ENCODE peak calls at places on chromosomes 12 and 14, in eight cellular contexts. One of them, this sample, is unnamed.

GRCh38 chr12:123118397-123118945 is 32.4 kb downstream of the PITPNM2 start:
- DNase-seq in endodermal cell: no peak
- DNase-seq in CD8-positive, alpha-beta memory T cell: no peak
- DNase-seq in naive thymus-derived CD4-positive, alpha-beta T cell: no peak
- DNase-seq in HTR-8/SVneo: no peak
- DNase-seq in A549: no peak
- DNase-seq in stimulated activated CD8-positive, alpha-beta memory T cell treated with anti-CD3 and anti-CD28 coated beads, Interleukin-12 subunit alpha, Interleukin-12 subunit beta, amount 100 ng/mL, for 4 hours: no peak
- DNase-seq in NCI-H345: no peak
- DNase-seq in this sample: no peak

GRCh38 chr12:56862264-56862663 is 71.9 kb downstream of the SDR9C7 start:
- DNase-seq in endodermal cell: no peak
- DNase-seq in CD8-positive, alpha-beta memory T cell: no peak
- DNase-seq in naive thymus-derived CD4-positive, alpha-beta T cell: no peak
- DNase-seq in HTR-8/SVneo: no peak
- DNase-seq in A549: no peak
- DNase-seq in stimulated activated CD8-positive, alpha-beta memory T cell treated with anti-CD3 and anti-CD28 coated beads, Interleukin-12 subunit alpha, Interleukin-12 subunit beta, amount 100 ng/mL, for 4 hours: no peak
- DNase-seq in NCI-H345: no peak
- DNase-seq in this sample: no peak

GRCh38 chr14:30521899-30522736 is 36.8 kb upstream of the G2E3 start:
- DNase-seq in endodermal cell: no peak
- DNase-seq in CD8-positive, alpha-beta memory T cell: peak
- DNase-seq in naive thymus-derived CD4-positive, alpha-beta T cell: peak
- DNase-seq in HTR-8/SVneo: peak
- DNase-seq in A549: peak
- DNase-seq in stimulated activated CD8-positive, alpha-beta memory T cell treated with anti-CD3 and anti-CD28 coated beads, Interleukin-12 subunit alpha, Interleukin-12 subunit beta, amount 100 ng/mL, for 4 hours: no peak
- DNase-seq in NCI-H345: peak
- DNase-seq in this sample: peak

GRCh38 chr14:102819176-102819628 is 42.0 kb downstream of the TRAF3 start:
- DNase-seq in endodermal cell: no peak
- DNase-seq in CD8-positive, alpha-beta memory T cell: no peak
- DNase-seq in naive thymus-derived CD4-positive, alpha-beta T cell: no peak
- DNase-seq in HTR-8/SVneo: no peak
- DNase-seq in A549: no peak
- DNase-seq in stimulated activated CD8-positive, alpha-beta memory T cell treated with anti-CD3 and anti-CD28 coated beads, Interleukin-12 subunit alpha, Interleukin-12 subunit beta, amount 100 ng/mL, for 4 hours: peak
- DNase-seq in NCI-H345: peak
- DNase-seq in this sample: no peak

GRCh38 chr12:45130881-45131281 is 80.0 kb upstream of the DBX2 start:
- DNase-seq in endodermal cell: peak
- DNase-seq in CD8-positive, alpha-beta memory T cell: no peak
- DNase-seq in naive thymus-derived CD4-positive, alpha-beta T cell: peak
- DNase-seq in HTR-8/SVneo: peak
- DNase-seq in A549: peak
- DNase-seq in stimulated activated CD8-positive, alpha-beta memory T cell treated with anti-CD3 and anti-CD28 coated beads, Interleukin-12 subunit alpha, Interleukin-12 subunit beta, amount 100 ng/mL, for 4 hours: no peak
- DNase-seq in NCI-H345: peak
- DNase-seq in this sample: peak

GRCh38 chr14:33938131-33938949 is 12.5 kb downstream of the EGLN3 start:
- DNase-seq in endodermal cell: peak
- DNase-seq in CD8-positive, alpha-beta memory T cell: no peak
- DNase-seq in naive thymus-derived CD4-positive, alpha-beta T cell: no peak
- DNase-seq in HTR-8/SVneo: no peak
- DNase-seq in A549: peak
- DNase-seq in stimulated activated CD8-positive, alpha-beta memory T cell treated with anti-CD3 and anti-CD28 coated beads, Interleukin-12 subunit alpha, Interleukin-12 subunit beta, amount 100 ng/mL, for 4 hours: no peak
- DNase-seq in NCI-H345: peak
- DNase-seq in this sample: peak

GRCh38 chr14:106268013-106268727 is 741.8 kb downstream of the TMEM121 start:
- DNase-seq in endodermal cell: no peak
- DNase-seq in CD8-positive, alpha-beta memory T cell: peak
- DNase-seq in naive thymus-derived CD4-positive, alpha-beta T cell: peak
- DNase-seq in HTR-8/SVneo: no peak
- DNase-seq in A549: no peak
- DNase-seq in stimulated activated CD8-positive, alpha-beta memory T cell treated with anti-CD3 and anti-CD28 coated beads, Interleukin-12 subunit alpha, Interleukin-12 subunit beta, amount 100 ng/mL, for 4 hours: peak
- DNase-seq in NCI-H345: no peak
- DNase-seq in this sample: no peak

GRCh38 chr12:124952801-124953200 is 36.1 kb downstream of the DHX37 start:
- DNase-seq in endodermal cell: no peak
- DNase-seq in CD8-positive, alpha-beta memory T cell: no peak
- DNase-seq in naive thymus-derived CD4-positive, alpha-beta T cell: no peak
- DNase-seq in HTR-8/SVneo: peak
- DNase-seq in A549: no peak
- DNase-seq in stimulated activated CD8-positive, alpha-beta memory T cell treated with anti-CD3 and anti-CD28 coated beads, Interleukin-12 subunit alpha, Interleukin-12 subunit beta, amount 100 ng/mL, for 4 hours: no peak
- DNase-seq in NCI-H345: no peak
- DNase-seq in this sample: no peak

GRCh38 chr12:128583453-128583852 is 240.3 kb downstream of the SLC15A4 start:
- DNase-seq in endodermal cell: peak
- DNase-seq in CD8-positive, alpha-beta memory T cell: no peak
- DNase-seq in naive thymus-derived CD4-positive, alpha-beta T cell: no peak
- DNase-seq in HTR-8/SVneo: no peak
- DNase-seq in A549: no peak
- DNase-seq in stimulated activated CD8-positive, alpha-beta memory T cell treated with anti-CD3 and anti-CD28 coated beads, Interleukin-12 subunit alpha, Interleukin-12 subunit beta, amount 100 ng/mL, for 4 hours: no peak
- DNase-seq in NCI-H345: no peak
- DNase-seq in this sample: no peak

GRCh38 chr14:94541234-94541975 is 19.8 kb upstream of the SERPINA4 start:
- DNase-seq in endodermal cell: no peak
- DNase-seq in CD8-positive, alpha-beta memory T cell: no peak
- DNase-seq in naive thymus-derived CD4-positive, alpha-beta T cell: no peak
- DNase-seq in HTR-8/SVneo: no peak
- DNase-seq in A549: no peak
- DNase-seq in stimulated activated CD8-positive, alpha-beta memory T cell treated with anti-CD3 and anti-CD28 coated beads, Interleukin-12 subunit alpha, Interleukin-12 subunit beta, amount 100 ng/mL, for 4 hours: no peak
- DNase-seq in NCI-H345: no peak
- DNase-seq in this sample: no peak

GRCh38 chr12:112971248-112971647 is 7.1 kb upstream of the OAS2 start:
- DNase-seq in endodermal cell: no peak
- DNase-seq in CD8-positive, alpha-beta memory T cell: no peak
- DNase-seq in naive thymus-derived CD4-positive, alpha-beta T cell: no peak
- DNase-seq in HTR-8/SVneo: no peak
- DNase-seq in A549: no peak
- DNase-seq in stimulated activated CD8-positive, alpha-beta memory T cell treated with anti-CD3 and anti-CD28 coated beads, Interleukin-12 subunit alpha, Interleukin-12 subunit beta, amount 100 ng/mL, for 4 hours: no peak
- DNase-seq in NCI-H345: no peak
- DNase-seq in this sample: no peak

GRCh38 chr14:105140581-105140980 is 28.0 kb downstream of the JAG2 start:
- DNase-seq in endodermal cell: peak
- DNase-seq in CD8-positive, alpha-beta memory T cell: no peak
- DNase-seq in naive thymus-derived CD4-positive, alpha-beta T cell: no peak
- DNase-seq in HTR-8/SVneo: no peak
- DNase-seq in A549: no peak
- DNase-seq in stimulated activated CD8-positive, alpha-beta memory T cell treated with anti-CD3 and anti-CD28 coated beads, Interleukin-12 subunit alpha, Interleukin-12 subunit beta, amount 100 ng/mL, for 4 hours: no peak
- DNase-seq in NCI-H345: no peak
- DNase-seq in this sample: no peak

GRCh38 chr14:77615231-77616132 is 955 bp downstream of the SPTLC2 start:
- DNase-seq in endodermal cell: no peak
- DNase-seq in CD8-positive, alpha-beta memory T cell: peak
- DNase-seq in naive thymus-derived CD4-positive, alpha-beta T cell: peak
- DNase-seq in HTR-8/SVneo: no peak
- DNase-seq in A549: no peak
- DNase-seq in stimulated activated CD8-positive, alpha-beta memory T cell treated with anti-CD3 and anti-CD28 coated beads, Interleukin-12 subunit alpha, Interleukin-12 subunit beta, amount 100 ng/mL, for 4 hours: no peak
- DNase-seq in NCI-H345: peak
- DNase-seq in this sample: no peak

GRCh38 chr14:92922883-92923743 is at the start of gene CHGA:
- DNase-seq in endodermal cell: peak
- DNase-seq in CD8-positive, alpha-beta memory T cell: peak
- DNase-seq in naive thymus-derived CD4-positive, alpha-beta T cell: peak
- DNase-seq in HTR-8/SVneo: peak
- DNase-seq in A549: peak
- DNase-seq in stimulated activated CD8-positive, alpha-beta memory T cell treated with anti-CD3 and anti-CD28 coated beads, Interleukin-12 subunit alpha, Interleukin-12 subunit beta, amount 100 ng/mL, for 4 hours: no peak
- DNase-seq in NCI-H345: peak
- DNase-seq in this sample: peak

GRCh38 chr12:21992823-21993222 is 51.6 kb upstream of the ABCC9 start:
- DNase-seq in endodermal cell: no peak
- DNase-seq in CD8-positive, alpha-beta memory T cell: no peak
- DNase-seq in naive thymus-derived CD4-positive, alpha-beta T cell: no peak
- DNase-seq in HTR-8/SVneo: no peak
- DNase-seq in A549: no peak
- DNase-seq in stimulated activated CD8-positive, alpha-beta memory T cell treated with anti-CD3 and anti-CD28 coated beads, Interleukin-12 subunit alpha, Interleukin-12 subunit beta, amount 100 ng/mL, for 4 hours: no peak
- DNase-seq in NCI-H345: no peak
- DNase-seq in this sample: no peak

GRCh38 chr12:110201995-110202394 is 77.8 kb downstream of the IFT81 start:
- DNase-seq in endodermal cell: no peak
- DNase-seq in CD8-positive, alpha-beta memory T cell: no peak
- DNase-seq in naive thymus-derived CD4-positive, alpha-beta T cell: no peak
- DNase-seq in HTR-8/SVneo: no peak
- DNase-seq in A549: no peak
- DNase-seq in stimulated activated CD8-positive, alpha-beta memory T cell treated with anti-CD3 and anti-CD28 coated beads, Interleukin-12 subunit alpha, Interleukin-12 subunit beta, amount 100 ng/mL, for 4 hours: no peak
- DNase-seq in NCI-H345: no peak
- DNase-seq in this sample: no peak

GRCh38 chr12:50062733-50063452 is 5.5 kb downstream of the ASIC1 start:
- DNase-seq in endodermal cell: no peak
- DNase-seq in CD8-positive, alpha-beta memory T cell: no peak
- DNase-seq in naive thymus-derived CD4-positive, alpha-beta T cell: no peak
- DNase-seq in HTR-8/SVneo: no peak
- DNase-seq in A549: no peak
- DNase-seq in stimulated activated CD8-positive, alpha-beta memory T cell treated with anti-CD3 and anti-CD28 coated beads, Interleukin-12 subunit alpha, Interleukin-12 subunit beta, amount 100 ng/mL, for 4 hours: no peak
- DNase-seq in NCI-H345: no peak
- DNase-seq in this sample: no peak

GRCh38 chr12:21828111-21828775 is 53.7 kb upstream of the KCNJ8 start:
- DNase-seq in endodermal cell: no peak
- DNase-seq in CD8-positive, alpha-beta memory T cell: no peak
- DNase-seq in naive thymus-derived CD4-positive, alpha-beta T cell: no peak
- DNase-seq in HTR-8/SVneo: no peak
- DNase-seq in A549: no peak
- DNase-seq in stimulated activated CD8-positive, alpha-beta memory T cell treated with anti-CD3 and anti-CD28 coated beads, Interleukin-12 subunit alpha, Interleukin-12 subunit beta, amount 100 ng/mL, for 4 hours: no peak
- DNase-seq in NCI-H345: no peak
- DNase-seq in this sample: no peak

GRCh38 chr14:90495357-90496276 is 98.8 kb downstream of the CALM1 start:
- DNase-seq in endodermal cell: peak
- DNase-seq in CD8-positive, alpha-beta memory T cell: peak
- DNase-seq in naive thymus-derived CD4-positive, alpha-beta T cell: peak
- DNase-seq in HTR-8/SVneo: peak
- DNase-seq in A549: peak
- DNase-seq in stimulated activated CD8-positive, alpha-beta memory T cell treated with anti-CD3 and anti-CD28 coated beads, Interleukin-12 subunit alpha, Interleukin-12 subunit beta, amount 100 ng/mL, for 4 hours: no peak
- DNase-seq in NCI-H345: peak
- DNase-seq in this sample: no peak

GRCh38 chr14:76977793-76978730 is 50.4 kb downstream of the IRF2BPL start:
- DNase-seq in endodermal cell: peak
- DNase-seq in CD8-positive, alpha-beta memory T cell: peak
- DNase-seq in naive thymus-derived CD4-positive, alpha-beta T cell: peak
- DNase-seq in HTR-8/SVneo: no peak
- DNase-seq in A549: no peak
- DNase-seq in stimulated activated CD8-positive, alpha-beta memory T cell treated with anti-CD3 and anti-CD28 coated beads, Interleukin-12 subunit alpha, Interleukin-12 subunit beta, amount 100 ng/mL, for 4 hours: peak
- DNase-seq in NCI-H345: no peak
- DNase-seq in this sample: no peak

GRCh38 chr12:9337656-9338055 is 129.5 kb upstream of the PZP start:
- DNase-seq in endodermal cell: no peak
- DNase-seq in CD8-positive, alpha-beta memory T cell: no peak
- DNase-seq in naive thymus-derived CD4-positive, alpha-beta T cell: no peak
- DNase-seq in HTR-8/SVneo: no peak
- DNase-seq in A549: no peak
- DNase-seq in stimulated activated CD8-positive, alpha-beta memory T cell treated with anti-CD3 and anti-CD28 coated beads, Interleukin-12 subunit alpha, Interleukin-12 subunit beta, amount 100 ng/mL, for 4 hours: no peak
- DNase-seq in NCI-H345: no peak
- DNase-seq in this sample: no peak

GRCh38 chr12:14621821-14622220 is 54.1 kb upstream of the PLBD1 start:
- DNase-seq in endodermal cell: no peak
- DNase-seq in CD8-positive, alpha-beta memory T cell: no peak
- DNase-seq in naive thymus-derived CD4-positive, alpha-beta T cell: no peak
- DNase-seq in HTR-8/SVneo: no peak
- DNase-seq in A549: no peak
- DNase-seq in stimulated activated CD8-positive, alpha-beta memory T cell treated with anti-CD3 and anti-CD28 coated beads, Interleukin-12 subunit alpha, Interleukin-12 subunit beta, amount 100 ng/mL, for 4 hours: no peak
- DNase-seq in NCI-H345: no peak
- DNase-seq in this sample: no peak

GRCh38 chr14:62532186-62532585 is 513.1 kb downstream of the KCNH5 start:
- DNase-seq in endodermal cell: no peak
- DNase-seq in CD8-positive, alpha-beta memory T cell: no peak
- DNase-seq in naive thymus-derived CD4-positive, alpha-beta T cell: no peak
- DNase-seq in HTR-8/SVneo: peak
- DNase-seq in A549: no peak
- DNase-seq in stimulated activated CD8-positive, alpha-beta memory T cell treated with anti-CD3 and anti-CD28 coated beads, Interleukin-12 subunit alpha, Interleukin-12 subunit beta, amount 100 ng/mL, for 4 hours: no peak
- DNase-seq in NCI-H345: no peak
- DNase-seq in this sample: no peak

GRCh38 chr14:54253195-54253947 is 143.4 kb upstream of the CDKN3 start:
- DNase-seq in endodermal cell: no peak
- DNase-seq in CD8-positive, alpha-beta memory T cell: no peak
- DNase-seq in naive thymus-derived CD4-positive, alpha-beta T cell: no peak
- DNase-seq in HTR-8/SVneo: peak
- DNase-seq in A549: peak
- DNase-seq in stimulated activated CD8-positive, alpha-beta memory T cell treated with anti-CD3 and anti-CD28 coated beads, Interleukin-12 subunit alpha, Interleukin-12 subunit beta, amount 100 ng/mL, for 4 hours: no peak
- DNase-seq in NCI-H345: no peak
- DNase-seq in this sample: no peak

GRCh38 chr12:44837114-44837800 is 38.9 kb downstream of the NELL2 start:
- DNase-seq in endodermal cell: no peak
- DNase-seq in CD8-positive, alpha-beta memory T cell: peak
- DNase-seq in naive thymus-derived CD4-positive, alpha-beta T cell: no peak
- DNase-seq in HTR-8/SVneo: no peak
- DNase-seq in A549: no peak
- DNase-seq in stimulated activated CD8-positive, alpha-beta memory T cell treated with anti-CD3 and anti-CD28 coated beads, Interleukin-12 subunit alpha, Interleukin-12 subunit beta, amount 100 ng/mL, for 4 hours: no peak
- DNase-seq in NCI-H345: no peak
- DNase-seq in this sample: no peak

GRCh38 chr14:72544615-72545387 is 349.1 kb downstream of the DPF3 start:
- DNase-seq in endodermal cell: peak
- DNase-seq in CD8-positive, alpha-beta memory T cell: no peak
- DNase-seq in naive thymus-derived CD4-positive, alpha-beta T cell: no peak
- DNase-seq in HTR-8/SVneo: no peak
- DNase-seq in A549: no peak
- DNase-seq in stimulated activated CD8-positive, alpha-beta memory T cell treated with anti-CD3 and anti-CD28 coated beads, Interleukin-12 subunit alpha, Interleukin-12 subunit beta, amount 100 ng/mL, for 4 hours: no peak
- DNase-seq in NCI-H345: no peak
- DNase-seq in this sample: no peak

GRCh38 chr12:78034025-78034424 is 203.3 kb downstream of the NAV3 start:
- DNase-seq in endodermal cell: no peak
- DNase-seq in CD8-positive, alpha-beta memory T cell: no peak
- DNase-seq in naive thymus-derived CD4-positive, alpha-beta T cell: no peak
- DNase-seq in HTR-8/SVneo: no peak
- DNase-seq in A549: no peak
- DNase-seq in stimulated activated CD8-positive, alpha-beta memory T cell treated with anti-CD3 and anti-CD28 coated beads, Interleukin-12 subunit alpha, Interleukin-12 subunit beta, amount 100 ng/mL, for 4 hours: no peak
- DNase-seq in NCI-H345: no peak
- DNase-seq in this sample: no peak

GRCh38 chr14:28759056-28759657 is 7.4 kb upstream of the FOXG1 start:
- DNase-seq in endodermal cell: peak
- DNase-seq in CD8-positive, alpha-beta memory T cell: no peak
- DNase-seq in naive thymus-derived CD4-positive, alpha-beta T cell: no peak
- DNase-seq in HTR-8/SVneo: no peak
- DNase-seq in A549: no peak
- DNase-seq in stimulated activated CD8-positive, alpha-beta memory T cell treated with anti-CD3 and anti-CD28 coated beads, Interleukin-12 subunit alpha, Interleukin-12 subunit beta, amount 100 ng/mL, for 4 hours: no peak
- DNase-seq in NCI-H345: no peak
- DNase-seq in this sample: no peak

GRCh38 chr12:110907583-110907982 is 12.8 kb downstream of the MYL2 start:
- DNase-seq in endodermal cell: peak
- DNase-seq in CD8-positive, alpha-beta memory T cell: no peak
- DNase-seq in naive thymus-derived CD4-positive, alpha-beta T cell: no peak
- DNase-seq in HTR-8/SVneo: no peak
- DNase-seq in A549: no peak
- DNase-seq in stimulated activated CD8-positive, alpha-beta memory T cell treated with anti-CD3 and anti-CD28 coated beads, Interleukin-12 subunit alpha, Interleukin-12 subunit beta, amount 100 ng/mL, for 4 hours: no peak
- DNase-seq in NCI-H345: no peak
- DNase-seq in this sample: no peak

GRCh38 chr14:43795600-43796228 is 711.4 kb downstream of the FSCB start:
- DNase-seq in endodermal cell: no peak
- DNase-seq in CD8-positive, alpha-beta memory T cell: no peak
- DNase-seq in naive thymus-derived CD4-positive, alpha-beta T cell: no peak
- DNase-seq in HTR-8/SVneo: no peak
- DNase-seq in A549: no peak
- DNase-seq in stimulated activated CD8-positive, alpha-beta memory T cell treated with anti-CD3 and anti-CD28 coated beads, Interleukin-12 subunit alpha, Interleukin-12 subunit beta, amount 100 ng/mL, for 4 hours: no peak
- DNase-seq in NCI-H345: peak
- DNase-seq in this sample: no peak

GRCh38 chr14:95250126-95250824 is 69.4 kb downstream of the CLMN start:
- DNase-seq in endodermal cell: no peak
- DNase-seq in CD8-positive, alpha-beta memory T cell: no peak
- DNase-seq in naive thymus-derived CD4-positive, alpha-beta T cell: no peak
- DNase-seq in HTR-8/SVneo: no peak
- DNase-seq in A549: no peak
- DNase-seq in stimulated activated CD8-positive, alpha-beta memory T cell treated with anti-CD3 and anti-CD28 coated beads, Interleukin-12 subunit alpha, Interleukin-12 subunit beta, amount 100 ng/mL, for 4 hours: no peak
- DNase-seq in NCI-H345: peak
- DNase-seq in this sample: peak

GRCh38 chr12:20369164-20370000 is 1.0 kb downstream of the PDE3A start:
- DNase-seq in endodermal cell: peak
- DNase-seq in CD8-positive, alpha-beta memory T cell: peak
- DNase-seq in naive thymus-derived CD4-positive, alpha-beta T cell: no peak
- DNase-seq in HTR-8/SVneo: peak
- DNase-seq in A549: peak
- DNase-seq in stimulated activated CD8-positive, alpha-beta memory T cell treated with anti-CD3 and anti-CD28 coated beads, Interleukin-12 subunit alpha, Interleukin-12 subunit beta, amount 100 ng/mL, for 4 hours: no peak
- DNase-seq in NCI-H345: peak
- DNase-seq in this sample: no peak

GRCh38 chr12:9101018-9101687 is 14.6 kb downstream of the A2M start:
- DNase-seq in endodermal cell: no peak
- DNase-seq in CD8-positive, alpha-beta memory T cell: no peak
- DNase-seq in naive thymus-derived CD4-positive, alpha-beta T cell: no peak
- DNase-seq in HTR-8/SVneo: no peak
- DNase-seq in A549: no peak
- DNase-seq in stimulated activated CD8-positive, alpha-beta memory T cell treated with anti-CD3 and anti-CD28 coated beads, Interleukin-12 subunit alpha, Interleukin-12 subunit beta, amount 100 ng/mL, for 4 hours: no peak
- DNase-seq in NCI-H345: no peak
- DNase-seq in this sample: no peak

This sample was measured in DMS79.